ENCODE peak calls at places on chromosomes 16 and 17, in four cellular contexts. J is lower leg skin, B is LNCaP clone FGC, U is AG10803. C is an unnamed sample.

GRCh38 chr16:57647136-57647875 is 18.9 kb downstream of the ADGRG1 start:
- DNase-seq in J (no peak), B (no peak), U (no peak), C (no peak)

GRCh38 chr17:18224428-18225120 is 861 bp upstream of the LLGL1 start:
- DNase-seq in J (no peak), B (no peak), U (no peak), C (peak; percentile 24)

GRCh38 chr17:5373112-5373511 is 46.4 kb downstream of the NUP88 start:
- DNase-seq in B (no peak), J (no peak), U (no peak), C (no peak)

GRCh38 chr17:44086364-44087311 is 16.1 kb downstream of the G6PC3 start:
- DNase-seq in U (peak; percentile 88), B (no peak), J (no peak), C (peak; percentile 86)

GRCh38 chr17:29176500-29177351 is 3.5 kb downstream of the MYO18A start:
- DNase-seq in J (no peak), U (no peak), B (peak; percentile 80), C (peak; percentile 55)

GRCh38 chr17:46903762-46904672 is 18.9 kb upstream of the GOSR2 start:
- DNase-seq in U (no peak), J (no peak), B (no peak), C (no peak)

GRCh38 chr17:68707032-68707431 is 105.9 kb upstream of the FAM20A start:
- DNase-seq in U (peak; percentile 86), B (no peak), J (no peak), C (peak; percentile 80)

GRCh38 chr17:14203392-14203791 is 33.3 kb downstream of the CDRT15 start:
- DNase-seq in U (no peak), B (no peak), J (no peak), C (peak; percentile 7)

GRCh38 chr16:27405546-27406451 is 3.8 kb downstream of the IL21R start:
- DNase-seq in U (peak; percentile 27), B (no peak), J (no peak), C (no peak)

DNA sequence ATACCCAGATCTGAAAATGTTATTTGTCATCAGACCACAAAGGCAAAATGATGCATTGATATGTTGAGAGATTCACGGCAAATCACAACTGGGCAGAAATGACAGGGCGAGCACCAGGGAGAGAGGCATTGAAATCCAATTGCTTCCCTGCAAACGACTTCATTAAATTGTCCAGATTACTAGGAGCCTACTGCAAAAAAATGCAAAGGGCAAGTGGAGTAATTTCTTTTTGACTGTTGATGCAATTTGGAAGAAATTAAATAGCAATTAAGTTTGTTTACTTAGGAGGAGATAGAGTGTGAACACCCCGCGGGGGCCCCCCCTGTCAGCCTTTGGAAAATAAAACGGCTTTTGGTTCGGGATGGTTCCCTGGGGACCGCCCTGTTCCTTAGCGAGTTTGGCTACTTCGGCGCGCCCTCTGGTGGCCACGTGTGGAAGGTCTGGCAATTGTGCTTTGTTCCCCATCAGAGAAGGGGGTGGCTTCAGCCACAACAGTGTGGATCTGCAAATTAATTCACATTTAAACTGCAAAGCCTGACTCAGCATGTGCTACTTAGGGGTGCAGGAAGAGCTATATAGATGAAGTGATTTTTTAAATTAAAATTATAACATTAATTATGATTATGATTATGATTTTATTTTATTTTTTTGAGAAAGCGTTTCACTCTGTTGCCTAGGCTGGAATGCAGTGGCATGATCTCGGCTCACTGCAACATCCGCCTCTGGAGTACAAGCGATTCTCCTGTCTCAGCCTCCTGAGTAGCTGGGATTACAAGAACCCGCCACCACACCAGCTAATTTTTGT is 14.5 kb upstream of the TMC7 start:
- DNase-seq in J (peak; percentile 86), U (peak; percentile 68), B (no peak), C (peak; percentile 73)
- H3K4me3 ChIP-seq in J (no peak overlapping the region), U (peak overlapping the region; percentile 58), B (no peak overlapping the region), C (peak overlapping the region; percentile 37)

GRCh38 chr17:56876766-56877179 is 37.1 kb downstream of the TRIM25 start:
- DNase-seq in J (no peak), U (no peak), B (no peak), C (peak; percentile 27)
- TF ChIP-seq CTCF in J (no peak), U (no peak), B (no peak), C (no peak)

GRCh38 chr17:39164675-39165143 is 1.3 kb downstream of the ARL5C start:
- DNase-seq in U (peak; percentile 92), J (peak; percentile 71), B (peak; percentile 42), C (peak; percentile 84)
- H3K4me3 ChIP-seq in U (peak overlapping the region; percentile 57), J (no peak overlapping the region), B (no peak overlapping the region), C (peak overlapping the region; percentile 56)

GRCh38 chr16:3625911-3626732 is 14.7 kb upstream of the SLX4 start:
- DNase-seq in U (peak; percentile 34), B (no peak), J (no peak), C (no peak)
- TF ChIP-seq CTCF in U (no peak), B (no peak), J (no peak), C (no peak)

DNA sequence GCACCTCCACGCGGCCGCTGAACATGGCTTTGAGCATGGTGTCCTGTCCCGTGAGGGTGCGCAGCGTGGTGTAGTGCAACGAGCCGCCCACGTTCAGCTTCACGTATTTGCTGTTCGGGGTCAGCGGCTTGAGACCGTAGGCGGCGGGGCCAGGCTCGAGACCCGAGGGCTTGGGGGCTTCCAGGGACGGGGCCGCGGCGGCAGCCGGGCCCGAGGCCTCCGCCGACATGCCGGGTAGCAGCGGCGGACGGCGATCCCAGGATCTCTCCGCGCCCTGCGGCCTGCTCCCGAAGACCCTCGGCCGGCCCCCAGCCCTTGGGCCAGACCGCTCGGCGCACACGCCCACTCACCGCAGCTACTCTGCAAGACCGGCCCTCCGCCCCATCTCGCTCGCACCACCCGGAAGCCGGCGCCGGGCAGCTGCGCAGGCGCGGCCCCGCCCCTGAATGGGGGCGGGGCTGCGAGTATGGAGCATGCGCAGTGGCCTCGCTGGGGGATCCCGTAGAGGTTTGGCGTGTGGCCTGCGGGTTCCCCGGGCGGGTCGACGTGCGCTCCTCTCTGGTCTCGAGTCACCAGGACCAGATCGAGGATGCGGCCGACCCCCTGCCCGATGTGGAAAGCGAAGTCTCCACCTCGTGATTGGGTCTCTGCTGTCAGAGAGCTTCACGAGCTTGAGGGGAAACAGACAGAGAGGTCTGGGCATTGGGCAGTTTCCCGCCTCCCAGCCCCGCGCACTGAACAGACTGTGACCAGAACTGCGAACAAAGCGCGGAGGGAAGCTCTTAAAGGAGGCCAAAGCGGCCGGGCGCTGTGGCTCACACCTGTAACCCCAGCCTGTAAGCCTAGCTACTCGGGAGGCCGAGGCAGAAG is at the start of gene KCTD13:
- DNase-seq in J (peak; percentile 71), U (peak; percentile 61), B (peak; percentile 17), C (peak; percentile 85)
- H3K4me3 ChIP-seq in J (peak within 1 kb of the TSS; percentile 91), U (peak within 1 kb of the TSS; percentile 95), B (peak within 1 kb of the TSS; percentile 90), C (peak within 1 kb of the TSS; percentile 86)

GRCh38 chr17:15977894-15978293 is 21.6 kb downstream of the ZSWIM7 start:
- DNase-seq in U (no peak), B (no peak), J (no peak), C (no peak)
- TF ChIP-seq CTCF in U (no peak), B (no peak), J (no peak), C (no peak)

DNA sequence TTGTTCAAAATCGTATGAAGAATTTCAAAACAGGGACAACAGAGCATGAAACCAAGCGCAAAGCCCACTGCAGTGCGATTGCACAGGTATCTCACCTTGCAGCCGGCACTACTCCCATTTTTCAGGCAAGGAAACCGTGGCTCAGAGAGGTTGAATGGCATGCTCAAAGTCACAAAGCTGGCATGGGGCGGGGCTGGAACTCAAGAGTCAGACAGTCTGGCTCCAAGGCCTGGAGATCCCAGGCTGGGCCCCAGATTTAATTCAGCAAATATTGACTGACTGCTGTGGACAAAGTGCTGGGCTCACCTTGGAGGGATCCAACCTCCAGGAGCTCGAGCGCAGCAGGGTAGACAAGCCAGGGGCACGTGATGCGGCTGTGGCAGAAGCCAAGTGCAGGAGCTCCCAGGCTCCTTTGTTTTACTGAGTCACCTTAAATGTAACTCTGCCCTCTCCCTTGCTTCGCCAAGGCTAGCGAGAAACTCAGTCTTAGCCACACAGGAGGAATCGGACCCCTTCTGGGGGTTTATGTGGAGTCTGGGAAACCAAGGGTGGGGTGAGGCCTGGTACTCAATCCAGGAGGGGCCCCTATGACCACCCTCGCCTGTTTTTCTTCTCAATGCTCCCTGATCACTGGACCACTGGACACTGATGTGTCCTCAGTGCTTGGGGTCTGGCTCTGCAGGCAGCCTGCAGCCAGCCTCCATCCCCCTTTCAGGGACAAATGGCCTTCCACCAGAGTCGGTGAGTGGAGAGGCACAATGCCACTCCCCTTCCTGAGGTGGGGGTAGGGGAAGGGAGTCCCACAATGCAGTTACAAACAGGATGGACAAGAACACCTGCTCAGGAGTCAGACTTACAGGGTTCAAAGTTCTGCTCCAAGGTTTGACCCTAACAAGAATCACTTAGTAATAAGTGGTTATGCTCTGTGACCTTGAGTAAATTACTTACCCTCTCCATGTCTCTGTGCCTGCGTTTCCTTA is 3.9 kb upstream of the SPATA20 start:
- DNase-seq in J (peak; percentile 56), U (no peak), B (peak; percentile 99), C (no peak)
- H3K4me3 ChIP-seq in J (no peak overlapping the region), U (no peak overlapping the region), B (peak overlapping the region; percentile 57), C (peak overlapping the region; percentile 61)

GRCh38 chr16:79257958-79258490 is 342.5 kb downstream of the MAF start:
- DNase-seq in U (no peak), J (no peak), B (no peak), C (no peak)

GRCh38 chr16:79261944-79262552 is 338.5 kb downstream of the MAF start:
- DNase-seq in U (no peak), J (no peak), B (no peak), C (no peak)

GRCh38 chr16:79264237-79265104 is 336.1 kb downstream of the MAF start:
- DNase-seq in U (no peak), J (no peak), B (no peak), C (no peak)

GRCh38 chr16:79265701-79266100 is 334.8 kb downstream of the MAF start:
- DNase-seq in J (no peak), U (no peak), B (no peak), C (no peak)

GRCh38 chr16:79261461-79261860 is 339.1 kb downstream of the MAF start:
- DNase-seq in J (no peak), B (no peak), U (no peak), C (no peak)
- TF ChIP-seq CTCF in J (no peak), B (peak; percentile 61), U (no peak), C (no peak)

GRCh38 chr16:88289549-88290344 is 93.0 kb upstream of the ZNF469 start:
- DNase-seq in B (no peak), U (peak; percentile 74), J (no peak), C (peak; percentile 88)
- H3K4me3 ChIP-seq in B (no peak overlapping the region), U (no peak overlapping the region), J (no peak overlapping the region), C (no peak overlapping the region)